ENCODE peak calls at places on chromosomes 11 and 22, in seven cellular contexts. M is NCI-H345; T is stimulated activated CD4-positive, alpha-beta T cell treated with anti-CD3 and anti-CD28 coated beads, TNF-alpha, amount 100 ng/mL, for 4 hours; C is EH; E is endothelial cell; P is sigmoid colon; Y is neural crest cell. U is an unnamed sample.

GRCh38 chr22:41687901-41688364 is 734 bp downstream of the SNU13 start:
- DNase-seq in M (no peak), T (no peak), C (peak), E (peak), P (no peak), Y (no peak), U (peak)

GRCh38 chr11:10730151-10730550 is 20.9 kb upstream of the CTR9 start:
- DNase-seq in M (no peak), T (no peak), C (peak), E (no peak), P (no peak), Y (no peak), U (no peak)

GRCh38 chr11:104151404-104152204 is 12.3 kb downstream of the PDGFD start:
- DNase-seq in M (no peak), T (no peak), C (peak), E (no peak), P (no peak), Y (no peak), U (no peak)

GRCh38 chr11:69637956-69638871 is 2.7 kb upstream of the CCND1 start:
- DNase-seq in M (no peak), T (no peak), C (peak), E (peak), P (peak), Y (peak), U (peak)

GRCh38 chr11:70502677-70503076 is 104.3 kb downstream of the CTTN start:
- DNase-seq in M (peak), T (no peak), C (no peak), E (no peak), P (peak), Y (no peak), U (no peak)

GRCh38 chr11:118398797-118399564 is 2.4 kb upstream of the ATP5MG start:
- DNase-seq in M (no peak), T (no peak), C (no peak), E (no peak), P (no peak), Y (no peak), U (no peak)

GRCh38 chr11:44030276-44030932 is 17.4 kb upstream of the ACCSL start:
- DNase-seq in M (no peak), T (no peak), C (peak), E (no peak), P (peak), Y (peak), U (peak)

GRCh38 chr11:68848429-68848828 is 6.7 kb upstream of the CPT1A start:
- DNase-seq in M (no peak), T (no peak), C (no peak), E (no peak), P (no peak), Y (no peak), U (no peak)

GRCh38 chr22:41768420-41768819 is 32.1 kb upstream of the CCDC134 start:
- DNase-seq in M (no peak), T (no peak), C (peak), E (no peak), P (no peak), Y (no peak), U (no peak)

GRCh38 chr11:109696191-109696897 is 274.4 kb downstream of the C11orf87 start:
- DNase-seq in M (no peak), T (no peak), C (peak), E (no peak), P (no peak), Y (no peak), U (no peak)

GRCh38 chr11:110432713-110433392 is 3.1 kb downstream of the FDX1 start:
- DNase-seq in M (no peak), T (no peak), C (peak), E (no peak), P (no peak), Y (no peak), U (no peak)

GRCh38 chr22:23070418-23071162 is at the start of gene GNAZ:
- DNase-seq in M (peak), T (no peak), C (peak), E (peak), P (peak), Y (peak), U (peak)

GRCh38 chr22:36298601-36299000 is 45.7 kb downstream of the APOL1 start:
- DNase-seq in M (no peak), T (no peak), C (no peak), E (no peak), P (no peak), Y (no peak), U (no peak)

GRCh38 chr11:27613670-27613950 is 86.6 kb downstream of the BDNF start:
- DNase-seq in M (no peak), T (no peak), C (no peak), E (no peak), P (no peak), Y (no peak), U (no peak)